ENCODE peak calls at places on chromosomes 11 and 22, in ten cellular contexts. K is WERI-Rb-1; C is BJ; A is AG04450; O is hepatocyte; M is esophagus muscularis mucosa; G is cardiac muscle cell; Q is activated T-cell treated with anti-CD3 and anti-CD28 coated beads, Interleukin-2, amount 50 U/mL, for 1 hour; V is NCI-H1417; W is effector memory CD8-positive, alpha-beta T cell. I is an unnamed sample.

GRCh38 chr22:43228330-43228729 is 41.4 kb upstream of the TTLL12 start:
- DNase-seq in M (no peak), O (peak; percentile 49), K (peak; percentile 84), W (no peak), A (no peak), G (peak; percentile 59), Q (peak; percentile 32), V (no peak), C (no peak), I (peak; percentile 48)

GRCh38 chr11:120648706-120649250 is 137.2 kb downstream of the GRIK4 start:
- DNase-seq in O (no peak), C (no peak), G (no peak), V (peak; percentile 32), W (no peak), K (no peak), A (no peak), Q (no peak), M (no peak), I (no peak)

GRCh38 chr11:4511267-4511666 is 28.8 kb downstream of the OR52K1 start:
- DNase-seq in M (no peak), A (no peak), W (no peak), Q (no peak), K (no peak), C (no peak), O (no peak), V (no peak), G (no peak), I (no peak)

GRCh38 chr22:46542011-46542985 is 4.9 kb upstream of the CELSR1 start:
- DNase-seq in A (no peak), G (peak; percentile 82), W (peak; percentile 80), C (no peak), V (peak; percentile 44), Q (peak; percentile 76), K (peak; percentile 81), M (no peak), O (peak; percentile 87), I (peak; percentile 75)

GRCh38 chr11:78244546-78245315 is 56.0 kb downstream of the USP35 start:
- DNase-seq in A (no peak), V (no peak), W (no peak), M (no peak), G (no peak), Q (no peak), K (no peak), C (no peak), O (no peak), I (no peak)

GRCh38 chr22:40193429-40194421 is 16.0 kb downstream of the TNRC6B start:
- DNase-seq in M (no peak), O (peak; percentile 60), G (peak; percentile 58), W (no peak), K (no peak), C (no peak), A (no peak), Q (no peak), V (no peak), I (no peak)

GRCh38 chr22:36470162-36470993 is 11.1 kb downstream of the TXN2 start:
- DNase-seq in V (peak; percentile 57), Q (peak; percentile 81), W (peak; percentile 82), C (no peak), G (peak; percentile 89), K (peak; percentile 79), O (peak; percentile 91), M (no peak), A (peak; percentile 83), I (peak; percentile 83)

GRCh38 chr11:2200536-2200935 is 28.9 kb upstream of the TH start:
- DNase-seq in V (no peak), W (no peak), A (no peak), C (no peak), M (no peak), K (no peak), Q (no peak), O (no peak), G (no peak), I (no peak)

GRCh38 chr22:35479359-35479758 is 61.3 kb upstream of the RASD2 start:
- DNase-seq in A (no peak), C (no peak), Q (no peak), K (no peak), M (no peak), W (no peak), O (no peak), G (no peak), V (no peak), I (no peak)

GRCh38 chr11:10064828-10065227 is 229.2 kb downstream of the SBF2 start:
- DNase-seq in C (no peak), A (no peak), V (no peak), M (no peak), G (no peak), O (no peak), W (no peak), K (no peak), Q (no peak), I (no peak)

GRCh38 chr11:31799794-31800397 is 11.2 kb downstream of the PAX6 start:
- DNase-seq in Q (no peak), M (peak; percentile 37), K (no peak), C (no peak), O (no peak), A (no peak), V (no peak), W (no peak), G (no peak), I (no peak)

GRCh38 chr11:112776834-112777793 is 184.1 kb upstream of the NCAM1 start:
- DNase-seq in C (no peak), K (peak; percentile 94), W (no peak), G (peak; percentile 71), Q (no peak), O (peak; percentile 32), V (no peak), A (no peak), M (no peak), I (no peak)